ENCODE peak calls at places on chromosomes 7 and 10, in eight cellular contexts. M is GM23248, V is WERI-Rb-1, A is upper lobe of right lung, E is SK-N-MC, K is spleen, O is astrocyte, Z is GM23338. C is an unnamed sample. For H3K36me3, the result is how much of the 10 kb centered on the place peaks cover.

GRCh38 chr10:125375210-125375609 is 214.8 kb upstream of the CTBP2 start:
- DNase-seq in M (no peak), V (no peak), A (no peak), E (no peak), K (no peak), O (no peak), Z (peak), C (no peak)

GRCh38 chr10:73220989-73221388 is 26.1 kb downstream of the DNAJC9 start:
- DNase-seq in M (no peak), V (no peak), A (no peak), E (no peak), K (no peak), O (no peak), Z (no peak), C (no peak)

GRCh38 chr10:52437205-52437646 is 123.1 kb downstream of the DKK1 start:
- DNase-seq in M (no peak), V (no peak), A (no peak), E (no peak), K (no peak), O (no peak), Z (no peak), C (no peak)

GRCh38 chr7:141466151-141466904 is 84.9 kb upstream of the AGK start:
- DNase-seq in M (no peak), V (no peak), A (no peak), E (no peak), K (no peak), O (peak), Z (no peak), C (no peak)

GRCh38 chr7:90999989-91000979 is 263.9 kb upstream of the FZD1 start:
- DNase-seq in M (peak), V (no peak), A (no peak), E (no peak), K (no peak), O (peak), Z (no peak), C (no peak)

GRCh38 chr10:23310443-23310842 is 34.2 kb downstream of the C10orf67 start:
- DNase-seq in M (no peak), V (no peak), A (no peak), E (no peak), K (no peak), O (no peak), Z (no peak), C (no peak)

GRCh38 chr10:60394444-60394843 is 4.8 kb upstream of the ANK3 start:
- DNase-seq in M (no peak), V (no peak), A (no peak), E (no peak), K (no peak), O (no peak), Z (no peak), C (no peak)

GRCh38 chr7:79982151-79982770 is 152.4 kb upstream of the GNAI1 start:
- DNase-seq in M (peak), V (no peak), A (no peak), E (no peak), K (no peak), O (peak), Z (no peak), C (peak)

GRCh38 chr7:81150951-81151361 is 232.1 kb upstream of the SEMA3C start:
- DNase-seq in M (peak), V (no peak), A (no peak), E (no peak), K (no peak), O (peak), Z (no peak), C (no peak)

GRCh38 chr10:129104266-129105045 is 362.6 kb upstream of the MGMT start:
- DNase-seq in M (no peak), V (no peak), A (no peak), E (no peak), K (no peak), O (no peak), Z (no peak), C (peak)

DNA sequence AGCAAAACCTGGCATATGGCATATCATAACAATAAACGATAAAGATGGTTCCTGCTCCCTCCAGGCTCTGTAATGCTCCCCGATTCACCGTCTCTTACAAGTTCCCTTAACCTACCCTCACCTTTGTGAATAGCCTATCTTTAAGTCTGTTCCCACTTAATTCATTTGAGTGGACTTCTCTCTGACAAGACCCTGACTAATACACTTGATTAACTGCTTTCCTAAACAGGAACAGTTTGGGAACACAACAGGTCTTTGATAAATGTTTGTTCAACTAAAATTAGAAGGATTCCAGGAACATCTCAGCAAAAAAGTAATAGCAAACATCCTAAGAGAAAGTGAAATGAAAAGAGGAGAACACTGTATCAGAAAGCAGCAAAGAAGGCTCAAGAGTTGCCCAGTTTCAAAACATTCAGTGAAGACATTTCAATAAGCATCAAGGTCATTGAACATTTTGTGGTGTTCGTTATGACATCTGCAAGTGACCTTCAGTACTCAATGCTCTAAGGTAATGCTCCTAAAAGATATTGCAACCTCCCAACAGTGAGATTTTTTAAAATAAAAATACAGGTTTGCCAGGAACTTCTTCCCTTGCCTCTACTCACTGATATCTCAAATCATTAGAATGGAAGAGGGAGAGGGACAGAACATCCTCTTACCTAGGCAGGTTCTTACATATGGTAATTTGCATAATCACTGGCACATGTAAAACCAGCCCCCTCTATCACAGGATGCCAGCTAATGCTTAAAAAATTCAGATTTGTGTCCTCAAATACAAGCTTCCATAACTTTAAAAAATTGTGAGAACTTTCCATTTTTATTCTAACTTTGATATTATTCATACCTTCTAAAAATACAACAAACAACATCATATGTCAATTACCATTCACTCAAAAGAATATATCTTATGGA is 11.4 kb upstream of the ARHGAP12 start:
- DNase-seq in M (peak), V (no peak), A (no peak), E (no peak), K (no peak), O (no peak), Z (no peak), C (no peak)
- H3K4me3 ChIP-seq in M (peak), V (no peak), A (no peak), E (peak), K (no peak), O (peak), Z (no peak), C (no peak)

GRCh38 chr7:156673902-156674301 is 33.3 kb downstream of the RNF32 start:
- DNase-seq in M (no peak), V (no peak), A (no peak), E (no peak), K (no peak), O (no peak), Z (no peak), C (no peak)

GRCh38 chr7:156677655-156678054 is 37.1 kb downstream of the RNF32 start:
- DNase-seq in M (no peak), V (no peak), A (no peak), E (no peak), K (no peak), O (no peak), Z (no peak), C (no peak)

GRCh38 chr7:156675721-156676120 is 35.1 kb downstream of the RNF32 start:
- DNase-seq in M (no peak), V (no peak), A (no peak), E (no peak), K (no peak), O (no peak), Z (no peak), C (no peak)

GRCh38 chr7:156676263-156676662 is 35.7 kb downstream of the RNF32 start:
- DNase-seq in M (no peak), V (no peak), A (no peak), E (no peak), K (no peak), O (no peak), Z (no peak), C (no peak)

DNA sequence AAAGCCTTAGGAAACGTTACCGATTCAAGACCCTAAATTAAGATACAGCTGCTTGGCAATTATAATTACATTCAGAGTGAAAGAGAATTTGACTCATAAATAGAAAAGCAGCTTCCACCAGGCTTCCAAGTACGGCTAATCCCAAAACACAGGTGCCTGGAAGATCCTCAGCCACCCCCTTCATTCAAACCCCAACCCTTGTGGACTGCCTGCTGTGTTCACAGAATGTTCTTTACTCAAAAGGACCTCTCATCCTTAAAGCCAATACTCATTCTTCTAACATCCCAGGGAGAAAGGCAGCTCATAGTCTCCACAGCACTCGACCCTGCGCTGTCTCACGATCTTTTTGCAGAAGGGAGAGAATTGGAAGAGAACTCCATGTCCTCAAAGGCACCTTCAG is 32.9 kb downstream of the RNF32 start:
- DNase-seq in M (no peak), V (no peak), A (no peak), E (no peak), K (no peak), O (no peak), Z (no peak), C (no peak)
- H3K36me3 ChIP-seq in M (under half), V (under half), A (under half), E (under half), K (half or more), O (under half), Z (under half), C (under half)

GRCh38 chr10:35637456-35637855 is 4.6 kb downstream of the FZD8 start:
- DNase-seq in M (no peak), V (no peak), A (no peak), E (no peak), K (no peak), O (no peak), Z (peak), C (no peak)
- H3K4me3 ChIP-seq in M (no peak), V (no peak), A (no peak), E (peak), K (no peak), O (peak), Z (peak), C (peak)

DNA sequence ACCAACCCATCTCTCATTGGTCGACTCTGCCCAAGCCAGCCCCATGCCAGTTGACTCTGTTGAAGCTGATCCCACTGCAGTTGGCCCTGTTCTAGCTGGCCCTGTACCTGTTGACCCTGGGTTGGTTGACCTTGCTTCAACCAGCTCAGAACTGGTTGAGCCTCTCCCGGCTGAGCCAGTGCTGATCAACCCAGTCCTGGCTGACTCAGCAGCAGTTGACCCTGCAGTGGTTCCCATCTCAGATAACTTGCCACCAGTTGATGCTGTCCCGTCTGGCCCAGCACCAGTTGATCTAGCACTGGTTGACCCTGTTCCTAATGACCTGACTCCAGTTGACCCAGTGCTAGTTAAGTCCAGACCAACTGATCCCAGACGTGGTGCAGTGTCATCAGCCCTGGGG is 7.4 kb downstream of the PPRC1 start:
- DNase-seq in M (no peak), V (no peak), A (no peak), E (no peak), K (no peak), O (no peak), Z (no peak), C (no peak)
- H3K36me3 ChIP-seq in M (under half), V (half or more), A (half or more), E (half or more), K (half or more), O (half or more), Z (under half), C (half or more)

GRCh38 chr10:77120012-77120411 is 517.6 kb downstream of the KCNMA1 start:
- DNase-seq in M (no peak), V (no peak), A (no peak), E (no peak), K (no peak), O (no peak), Z (no peak), C (no peak)
- H3K4me3 ChIP-seq in M (no peak), V (no peak), A (no peak), E (no peak), K (no peak), O (no peak), Z (no peak), C (no peak)

DNA sequence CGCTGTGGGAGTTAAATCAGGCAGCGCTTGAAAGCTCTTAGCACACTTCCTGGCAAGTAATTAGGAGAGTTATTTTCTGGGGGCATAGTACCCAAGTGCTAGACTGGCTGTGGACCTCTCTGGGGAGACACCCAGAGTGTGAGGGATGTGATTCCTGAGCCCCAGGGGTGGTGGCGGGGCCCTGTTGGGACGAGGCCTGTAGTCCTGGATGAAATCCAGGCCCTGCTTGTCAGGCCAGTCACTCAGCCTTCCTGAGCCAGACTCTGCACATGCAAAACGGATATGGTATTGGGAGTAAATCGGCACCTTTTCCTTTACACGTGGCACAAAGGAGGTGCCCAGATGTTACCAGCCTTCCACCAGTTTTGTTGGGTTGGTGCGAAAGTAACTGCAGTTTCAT is 31.2 kb downstream of the TRRAP start:
- DNase-seq in M (no peak), V (no peak), A (no peak), E (no peak), K (no peak), O (no peak), Z (no peak), C (no peak)
- H3K36me3 ChIP-seq in M (half or more), V (half or more), A (half or more), E (half or more), K (half or more), O (half or more), Z (half or more), C (half or more)

DNA sequence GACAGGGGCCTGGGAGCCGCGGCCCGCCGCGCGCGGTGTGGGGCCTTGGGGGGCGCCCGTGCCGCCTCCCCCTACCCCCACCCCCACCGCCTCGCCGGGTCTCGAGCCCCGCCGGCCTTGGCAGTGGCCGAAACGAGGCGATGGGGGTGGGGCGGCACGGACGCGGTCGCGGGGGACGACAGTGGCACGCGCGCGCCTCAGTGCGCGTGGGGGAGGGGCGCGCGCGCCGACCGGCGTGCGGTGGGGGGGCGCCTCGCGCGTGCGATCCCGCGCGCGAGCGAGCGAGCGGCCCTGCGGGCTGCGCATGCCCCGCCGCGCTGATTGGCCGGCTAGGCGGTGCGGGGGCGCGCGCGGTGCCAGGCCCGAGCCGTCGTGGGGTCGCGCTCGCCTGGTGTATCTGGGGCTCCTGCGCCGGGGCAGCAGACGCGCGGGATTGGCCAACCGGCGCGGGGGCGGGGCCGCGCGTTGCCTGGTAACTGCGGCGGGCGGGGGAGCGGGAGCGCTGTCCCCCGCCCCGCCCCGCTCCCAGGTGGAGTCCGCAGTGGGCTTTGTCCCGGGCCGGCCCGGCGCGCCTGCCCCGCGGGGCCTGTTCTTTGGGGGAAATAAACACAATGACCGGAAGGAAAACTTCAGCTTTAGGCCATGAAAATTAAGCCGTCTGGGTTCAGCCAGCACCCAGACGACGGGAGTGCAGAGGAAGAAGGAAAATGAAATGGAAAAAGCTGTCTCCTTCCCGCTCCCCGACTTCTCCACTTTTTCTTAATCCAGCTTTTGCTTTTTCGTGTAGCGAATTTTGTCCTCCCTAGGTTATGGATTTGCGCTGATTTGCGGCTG is 870 bp downstream of the GTF2I start:
- DNase-seq in M (peak), V (peak), A (peak), E (no peak), K (peak), O (peak), Z (peak), C (peak)
- H3K4me3 ChIP-seq in M (peak), V (peak), A (peak), E (peak), K (peak), O (peak), Z (peak), C (peak)

GRCh38 chr10:88931548-88931947 is 21.0 kb downstream of the ACTA2 start:
- DNase-seq in M (no peak), V (no peak), A (no peak), E (no peak), K (no peak), O (peak), Z (no peak), C (no peak)

GRCh38 chr10:88938039-88938438 is 14.5 kb downstream of the ACTA2 start:
- DNase-seq in M (no peak), V (no peak), A (no peak), E (no peak), K (no peak), O (no peak), Z (no peak), C (no peak)

GRCh38 chr10:88932539-88933256 is 19.9 kb downstream of the ACTA2 start:
- DNase-seq in M (peak), V (peak), A (no peak), E (peak), K (no peak), O (peak), Z (peak), C (peak)

GRCh38 chr10:88933584-88933983 is 19.0 kb downstream of the ACTA2 start:
- DNase-seq in M (no peak), V (no peak), A (no peak), E (no peak), K (no peak), O (no peak), Z (no peak), C (no peak)

DNA sequence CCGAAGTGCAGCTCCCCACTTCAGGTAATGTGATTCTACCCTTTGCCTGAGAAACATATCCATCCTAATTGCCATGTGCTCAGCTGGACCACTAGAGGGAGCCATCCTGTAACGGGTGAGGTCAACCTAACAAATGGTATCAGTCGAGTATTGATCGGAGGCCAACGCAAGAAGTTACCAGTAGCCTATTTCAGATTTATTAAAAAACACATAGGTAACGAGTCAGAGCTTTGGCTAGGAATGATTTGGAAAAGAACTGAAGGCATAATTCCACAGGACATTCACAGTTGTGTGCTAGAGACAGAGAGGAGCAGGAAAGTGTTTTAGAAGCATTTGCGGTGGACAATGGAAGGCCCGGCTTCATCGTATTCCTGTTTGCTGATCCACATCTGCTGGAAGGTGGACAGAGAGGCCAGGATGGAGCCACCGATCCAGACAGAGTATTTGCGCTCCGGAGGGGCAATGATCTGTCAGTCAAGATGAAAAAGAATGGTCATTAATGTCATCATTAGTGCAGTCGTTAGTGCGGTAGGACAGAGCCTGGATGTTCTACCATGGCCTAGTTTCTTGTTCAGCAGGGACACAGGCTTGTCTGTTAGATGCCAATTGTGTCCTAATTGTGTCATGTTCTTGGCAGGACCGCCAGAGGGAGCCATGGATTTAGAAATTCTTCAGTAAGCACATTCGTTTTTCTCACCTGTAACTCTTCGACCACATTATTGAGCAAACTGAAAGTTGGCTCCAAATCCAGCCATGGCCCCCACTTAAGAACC is 17.5 kb downstream of the ACTA2 start:
- DNase-seq in M (peak), V (peak), A (peak), E (no peak), K (peak), O (peak), Z (peak), C (peak)
- H3K36me3 ChIP-seq in M (under half), V (under half), A (under half), E (under half), K (under half), O (under half), Z (under half), C (under half)

DNA sequence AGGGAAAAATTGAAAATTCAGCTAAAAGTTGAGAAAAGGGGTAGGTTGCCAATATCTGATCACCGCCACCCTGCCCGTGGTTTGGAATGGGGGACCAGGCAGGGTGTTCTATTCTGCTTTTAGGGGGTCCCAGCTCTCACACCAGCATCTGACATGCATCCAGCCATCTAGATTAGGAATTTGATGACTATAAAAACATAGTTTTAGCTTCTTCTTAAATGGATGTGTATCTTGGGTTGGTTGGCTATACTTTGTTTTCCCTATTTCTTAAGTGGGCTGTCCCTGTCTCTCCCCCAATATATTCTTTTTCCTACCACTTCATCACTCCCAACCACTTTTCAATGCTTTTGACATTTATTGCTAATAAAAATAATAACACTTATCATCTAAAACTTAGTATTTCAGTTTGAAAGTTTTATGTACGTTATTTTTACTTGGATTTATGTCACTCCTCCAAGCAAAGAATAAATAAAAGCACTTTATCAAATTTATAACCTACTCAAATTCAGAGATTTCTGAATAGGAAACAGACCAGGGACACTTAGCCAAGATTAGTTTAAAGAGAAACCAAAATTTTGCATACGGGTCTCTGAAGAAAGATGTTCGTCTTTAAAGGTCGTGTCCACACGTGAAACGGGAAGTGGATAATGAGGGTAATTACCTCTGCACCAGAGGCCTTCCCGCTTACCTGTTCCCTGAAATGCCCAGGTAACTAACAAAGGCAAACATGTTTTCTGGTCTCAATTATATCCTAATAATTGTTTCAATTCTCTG is 233.3 kb upstream of the AUTS2 start:
- DNase-seq in M (no peak), V (no peak), A (no peak), E (no peak), K (no peak), O (no peak), Z (no peak), C (no peak)
- H3K4me3 ChIP-seq in M (peak), V (no peak), A (no peak), E (peak), K (no peak), O (no peak), Z (no peak), C (no peak)